ENCODE peak calls at places on chromosome 21, in five cellular contexts. Y, I, X, A and L are unnamed samples.

GRCh38 chr21:31358148-31358547 is 14.1 kb upstream of the TIAM1 start:
- DNase-seq in Y (no peak), I (no peak), X (no peak), A (no peak), L (no peak)

GRCh38 chr21:45894107-45894810 is 87.3 kb upstream of the COL6A1 start:
- DNase-seq in Y (peak; percentile 85), I (no peak), X (no peak), A (no peak), L (no peak)

GRCh38 chr21:39107739-39108138 is 75.5 kb downstream of the PSMG1 start:
- DNase-seq in Y (no peak), I (no peak), X (no peak), A (no peak), L (no peak)

GRCh38 chr21:31848339-31848985 is 24.4 kb upstream of the HUNK start:
- DNase-seq in Y (no peak), I (no peak), X (no peak), A (no peak), L (no peak)

GRCh38 chr21:28776251-28776650 is 216.4 kb downstream of the LTN1 start:
- DNase-seq in Y (peak; percentile 96), I (no peak), X (no peak), A (no peak), L (no peak)

GRCh38 chr21:43727571-43728466 is 8.9 kb downstream of the PDXK start:
- DNase-seq in Y (peak; percentile 22), I (no peak), X (peak; percentile 65), A (no peak), L (peak; percentile 39)

GRCh38 chr21:45640888-45641479 is 2.5 kb upstream of the PCBP3 start:
- DNase-seq in Y (peak; percentile 18), I (no peak), X (peak; percentile 30), A (peak; percentile 56), L (no peak)

GRCh38 chr21:39048064-39048463 is 135.2 kb downstream of the PSMG1 start:
- DNase-seq in Y (peak; percentile 4), I (no peak), X (peak; percentile 73), A (no peak), L (peak; percentile 62)

GRCh38 chr21:42189860-42190491 is 29.0 kb upstream of the ABCG1 start:
- DNase-seq in Y (no peak), I (no peak), X (no peak), A (no peak), L (no peak)

GRCh38 chr21:34215911-34216310 is 142.5 kb downstream of the MRPS6 start:
- DNase-seq in Y (no peak), I (no peak), X (no peak), A (no peak), L (no peak)

GRCh38 chr21:42171091-42172053 is 47.6 kb upstream of the ABCG1 start:
- DNase-seq in Y (no peak), I (no peak), X (peak; percentile 44), A (no peak), L (no peak)

GRCh38 chr21:33258475-33258874 is 7.7 kb upstream of the IL10RB start:
- DNase-seq in Y (no peak), I (no peak), X (no peak), A (no peak), L (no peak)

GRCh38 chr21:29716753-29717152 is 223.0 kb downstream of the GRIK1 start:
- DNase-seq in Y (no peak), I (no peak), X (no peak), A (no peak), L (no peak)

GRCh38 chr21:17495680-17496079 is 17.2 kb upstream of the CXADR start:
- DNase-seq in Y (no peak), I (no peak), X (no peak), A (no peak), L (peak; percentile 71)

GRCh38 chr21:29520146-29520545 is 221.4 kb downstream of the BACH1 start:
- DNase-seq in Y (no peak), I (no peak), X (no peak), A (no peak), L (no peak)

GRCh38 chr21:28492127-28492526 is 500.6 kb downstream of the LTN1 start:
- DNase-seq in Y (no peak), I (no peak), X (no peak), A (no peak), L (no peak)

GRCh38 chr21:34135330-34135729 is 62.0 kb downstream of the MRPS6 start:
- DNase-seq in Y (no peak), I (no peak), X (no peak), A (no peak), L (no peak)

GRCh38 chr21:26961704-26962103 is 5.2 kb downstream of the ADAMTS5 start:
- DNase-seq in Y (no peak), I (peak; percentile 25), X (no peak), A (no peak), L (no peak)

GRCh38 chr21:39105341-39105765 is 77.9 kb downstream of the PSMG1 start:
- DNase-seq in Y (peak; percentile 26), I (no peak), X (no peak), A (no peak), L (peak; percentile 76)

GRCh38 chr21:16040601-16041000 is 310.8 kb downstream of the USP25 start:
- DNase-seq in Y (peak; percentile 55), I (no peak), X (peak; percentile 8), A (no peak), L (peak; percentile 2)

GRCh38 chr21:29311802-29312201 is 13.1 kb downstream of the BACH1 start:
- DNase-seq in Y (no peak), I (no peak), X (no peak), A (no peak), L (no peak)

GRCh38 chr21:41048141-41048540 is 119.8 kb upstream of the BACE2 start:
- DNase-seq in Y (no peak), I (no peak), X (no peak), A (no peak), L (no peak)

GRCh38 chr21:41045534-41046268 is 122.3 kb upstream of the BACE2 start:
- DNase-seq in Y (no peak), I (peak; percentile 32), X (peak; percentile 6), A (no peak), L (peak; percentile 5)

GRCh38 chr21:41048636-41049035 is 119.3 kb upstream of the BACE2 start:
- DNase-seq in Y (no peak), I (no peak), X (no peak), A (no peak), L (no peak)

GRCh38 chr21:41043008-41043407 is 125.0 kb upstream of the BACE2 start:
- DNase-seq in Y (no peak), I (no peak), X (peak; percentile 22), A (no peak), L (no peak)
- TF ChIP-seq POLR2A in Y (no peak), I (no peak), X (no peak), A (no peak), L (no peak)

GRCh38 chr21:14530574-14530973 is 15.5 kb downstream of the SAMSN1 start:
- DNase-seq in Y (no peak), I (no peak), X (no peak), A (no peak), L (no peak)

GRCh38 chr21:14527690-14528652 is 18.1 kb downstream of the SAMSN1 start:
- DNase-seq in Y (no peak), I (no peak), X (no peak), A (no peak), L (no peak)

GRCh38 chr21:14526199-14526598 is 19.9 kb downstream of the SAMSN1 start:
- DNase-seq in Y (no peak), I (no peak), X (no peak), A (no peak), L (no peak)

GRCh38 chr21:14526816-14527689 is 19.1 kb downstream of the SAMSN1 start:
- DNase-seq in Y (no peak), I (no peak), X (no peak), A (no peak), L (no peak)

DNA sequence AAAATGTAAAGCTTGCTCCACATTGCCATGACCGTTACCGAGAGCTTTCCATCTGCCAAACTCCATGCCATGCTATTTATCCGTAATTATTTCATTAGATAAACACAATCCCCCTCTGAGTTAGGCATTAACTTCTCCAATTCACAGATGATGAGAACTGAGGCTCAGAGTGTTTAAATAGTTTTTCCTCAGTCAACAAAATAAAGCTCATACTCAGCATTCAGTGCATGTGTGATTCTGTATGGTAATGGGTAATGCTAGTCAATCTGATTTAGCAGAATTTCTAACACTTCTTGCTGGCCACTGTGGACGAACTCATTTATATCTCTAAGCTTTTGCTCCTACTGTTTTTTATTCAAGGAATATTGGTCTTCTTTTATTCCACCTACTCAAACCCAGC is 17.3 kb downstream of the SAMSN1 start:
- DNase-seq in Y (no peak), I (no peak), X (no peak), A (no peak), L (no peak)
- TF ChIP-seq SMC3 in Y (no peak), I (no peak), X (no peak), A (no peak), L (no peak)

GRCh38 chr21:37462087-37462861 is 95.7 kb downstream of the DYRK1A start:
- DNase-seq in Y (no peak), I (no peak), X (no peak), A (no peak), L (peak; percentile 31)
- TF ChIP-seq POLR2A in Y (no peak), I (no peak), X (no peak), A (no peak), L (no peak)

DNA sequence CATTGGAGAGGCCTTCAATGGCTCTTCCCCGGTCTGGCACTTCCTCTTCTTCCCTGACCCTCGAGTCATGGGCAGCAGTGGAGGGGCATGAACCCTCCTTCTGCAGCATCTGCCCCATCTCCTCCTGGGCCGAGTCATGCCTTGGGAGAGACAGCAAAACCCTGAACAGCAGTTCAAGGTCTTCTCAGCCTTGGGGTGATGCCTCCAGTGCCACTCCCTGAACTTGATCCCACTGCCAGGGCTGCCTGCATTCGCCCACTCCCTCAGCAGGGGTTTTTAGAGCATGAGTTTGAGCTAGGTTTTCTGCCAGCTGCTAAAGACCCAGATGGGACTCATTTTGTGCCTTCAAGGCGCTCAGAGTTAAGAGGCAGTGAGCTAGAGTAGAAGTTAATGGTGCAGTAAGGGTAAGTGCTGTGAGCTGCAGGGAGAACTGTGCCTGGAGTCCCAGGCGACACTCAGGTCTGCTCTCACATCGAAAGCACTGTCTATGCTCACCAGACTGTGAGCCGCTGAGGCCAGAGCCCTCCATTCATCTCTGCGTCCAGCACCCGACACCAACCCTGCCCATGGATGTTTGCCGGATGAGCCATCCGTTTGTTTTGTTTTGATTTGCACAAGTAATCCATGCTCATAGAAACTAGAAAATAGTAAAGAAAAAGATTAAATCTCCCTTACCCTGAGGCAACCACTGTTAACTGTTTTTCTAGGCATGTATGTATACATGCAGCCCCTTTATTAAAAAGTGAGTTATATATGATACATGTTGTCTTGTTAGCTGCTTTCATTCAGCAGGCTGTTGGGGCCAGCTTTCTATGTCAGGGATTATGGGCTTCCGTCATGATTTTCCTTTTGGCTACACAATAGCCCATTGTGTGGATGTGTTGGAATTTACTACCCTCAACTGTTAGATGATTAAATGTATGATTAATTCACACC is 67.9 kb downstream of the VPS26C start:
- DNase-seq in Y (peak; percentile 78), I (no peak), X (no peak), A (no peak), L (no peak)
- TF ChIP-seq SMC3 in Y (no peak), I (no peak), X (no peak), A (no peak), L (no peak)

GRCh38 chr21:35963920-35964451 is 96.3 kb downstream of the SETD4 start:
- DNase-seq in Y (peak; percentile 1), I (no peak), X (no peak), A (no peak), L (no peak)
- TF ChIP-seq POLR2A in Y (no peak), I (peak; percentile 74), X (no peak), A (no peak), L (no peak)